ENCODE peak calls at places on chromosomes 4 and X, in six cellular contexts. C, L, E, Y, X and Z are unnamed samples. For H3K4me1, the result is how much of the 10 kb centered on the place peaks cover.

GRCh38 chr4:95506264-95506663 is 42.5 kb downstream of the UNC5C start:
- DNase-seq in C (no peak), L (no peak), E (no peak), Y (no peak), X (no peak), Z (no peak)

GRCh38 chr4:80619070-80619674 is 283.6 kb downstream of the CFAP299 start:
- DNase-seq in C (no peak), L (no peak), E (no peak), Y (no peak), X (no peak), Z (no peak)

GRCh38 chr4:79249879-79250503 is 75.9 kb downstream of the NAA11 start:
- DNase-seq in C (no peak), L (no peak), E (no peak), Y (peak), X (no peak), Z (peak)

GRCh38 chr4:61922766-61923165 is 722.6 kb downstream of the ADGRL3 start:
- DNase-seq in C (no peak), L (no peak), E (no peak), Y (no peak), X (no peak), Z (no peak)

GRCh38 chrX:13816899-13817298 is at the start of gene GPM6B:
- DNase-seq in C (no peak), L (no peak), E (no peak), Y (peak), X (no peak), Z (no peak)

GRCh38 chr4:88792268-88792781 is 94.7 kb upstream of the NAP1L5 start:
- DNase-seq in C (no peak), L (no peak), E (no peak), Y (no peak), X (no peak), Z (peak)

GRCh38 chr4:168713193-168713592 is 216.3 kb downstream of the PALLD start:
- DNase-seq in C (no peak), L (no peak), E (no peak), Y (no peak), X (no peak), Z (no peak)

GRCh38 chrX:24465524-24465850 is 401 bp downstream of the PDK3 start:
- DNase-seq in C (no peak), L (no peak), E (no peak), Y (no peak), X (no peak), Z (no peak)

DNA sequence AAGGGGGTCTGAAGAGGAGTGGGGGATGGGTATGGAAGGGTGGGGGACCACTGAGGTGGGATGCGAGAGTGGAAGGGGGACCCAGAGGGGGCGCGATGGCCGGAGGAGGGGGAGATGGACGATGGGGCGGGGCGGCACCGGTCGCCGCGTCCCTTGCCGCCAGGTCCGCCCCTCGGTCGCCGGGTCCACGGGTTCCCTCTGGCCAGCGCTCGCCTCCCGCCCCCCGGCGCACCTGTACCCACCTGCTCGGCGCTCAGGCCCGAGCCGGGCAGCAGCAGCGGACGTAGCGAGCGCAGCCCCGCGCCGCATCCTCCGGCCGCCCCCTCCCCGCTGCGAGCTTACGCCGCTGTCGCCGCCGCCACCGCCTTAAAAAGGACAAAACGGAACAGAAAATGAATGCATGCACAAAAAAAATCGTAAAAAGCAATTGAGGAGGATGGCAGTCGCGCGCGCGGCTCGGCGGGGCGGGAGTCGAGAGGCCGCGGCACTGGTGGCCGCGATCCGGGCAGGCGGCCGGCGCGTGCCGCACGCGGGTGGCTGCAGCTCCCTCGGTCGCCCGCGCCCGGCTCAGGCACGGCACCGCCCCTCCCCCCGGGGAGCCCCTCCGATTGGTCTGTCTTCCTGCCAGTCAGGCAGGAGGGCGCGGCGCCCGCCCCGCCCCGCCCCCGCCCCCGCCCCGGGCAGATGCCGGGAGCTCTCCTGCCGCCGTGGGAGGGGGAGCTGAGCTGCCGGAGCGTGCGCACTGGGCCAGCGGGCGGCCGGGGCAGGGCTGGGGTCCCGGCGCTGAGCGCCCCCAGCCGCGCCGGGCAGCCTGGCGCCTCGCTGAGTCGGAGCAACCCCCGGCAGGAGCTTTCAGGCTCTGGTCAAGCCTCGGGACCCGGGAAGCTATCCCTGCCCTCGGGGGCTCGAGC is at the start of gene JAKMIP1:
- DNase-seq in C (peak), L (peak), E (peak), Y (peak), X (no peak), Z (peak)
- H3K4me3 ChIP-seq in C (no peak), L (peak), E (peak), Y (no peak), X (peak), Z (no peak)

DNA sequence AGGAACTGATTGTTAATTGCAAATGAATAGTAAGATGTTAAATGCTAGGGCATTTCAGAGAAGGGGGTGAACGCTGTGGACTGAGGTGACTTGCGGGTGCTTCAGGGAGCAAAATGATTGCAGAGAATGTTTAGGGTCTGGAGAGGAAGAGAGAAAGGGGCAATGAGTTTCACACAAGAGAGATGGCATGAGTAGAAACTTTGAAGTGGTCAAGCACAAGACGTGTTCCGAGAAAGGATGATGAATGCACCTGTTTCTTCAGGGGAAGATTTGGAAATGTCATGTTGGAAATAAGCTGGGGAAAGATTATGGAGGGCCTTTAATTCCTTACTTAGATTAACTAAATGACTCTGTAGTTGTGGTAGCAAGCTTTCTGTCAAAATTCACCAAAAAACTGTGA is 43.4 kb downstream of the DTHD1 start:
- DNase-seq in C (no peak), L (no peak), E (no peak), Y (no peak), X (no peak), Z (no peak)
- H3K4me1 ChIP-seq in C (under half), L (under half), E (under half), Y (under half), X (under half), Z (under half)

GRCh38 chr4:173038192-173038896 is 130.3 kb upstream of the GALNT7 start:
- DNase-seq in C (no peak), L (no peak), E (no peak), Y (no peak), X (no peak), Z (no peak)

GRCh38 chr4:173041482-173041881 is 127.1 kb upstream of the GALNT7 start:
- DNase-seq in C (no peak), L (no peak), E (no peak), Y (no peak), X (no peak), Z (no peak)

GRCh38 chr4:173040200-173040599 is 128.4 kb upstream of the GALNT7 start:
- DNase-seq in C (no peak), L (peak), E (no peak), Y (no peak), X (no peak), Z (no peak)

GRCh38 chr4:173039617-173040176 is 128.9 kb upstream of the GALNT7 start:
- DNase-seq in C (no peak), L (no peak), E (no peak), Y (no peak), X (no peak), Z (no peak)

GRCh38 chr4:173037242-173037641 is 131.4 kb upstream of the GALNT7 start:
- DNase-seq in C (no peak), L (no peak), E (no peak), Y (no peak), X (no peak), Z (no peak)
- H3K4me3 ChIP-seq in C (no peak), L (no peak), E (no peak), Y (no peak), X (no peak), Z (no peak)

GRCh38 chr4:184284742-184285141 is 67.1 kb upstream of the ENPP6 start:
- DNase-seq in C (no peak), L (no peak), E (no peak), Y (no peak), X (no peak), Z (no peak)

GRCh38 chr4:184288451-184289178 is 70.9 kb upstream of the ENPP6 start:
- DNase-seq in C (no peak), L (no peak), E (no peak), Y (no peak), X (no peak), Z (no peak)

GRCh38 chr4:184287697-184288255 is 70.1 kb upstream of the ENPP6 start:
- DNase-seq in C (peak), L (no peak), E (no peak), Y (no peak), X (no peak), Z (no peak)

GRCh38 chr4:184284336-184284690 is 66.6 kb upstream of the ENPP6 start:
- DNase-seq in C (no peak), L (no peak), E (no peak), Y (no peak), X (no peak), Z (no peak)

GRCh38 chr4:184286346-184286745 is 68.7 kb upstream of the ENPP6 start:
- DNase-seq in C (no peak), L (no peak), E (no peak), Y (no peak), X (no peak), Z (no peak)
- H3K4me1 ChIP-seq in C (under half), L (under half), E (under half), Y (under half), X (under half), Z (under half)

DNA sequence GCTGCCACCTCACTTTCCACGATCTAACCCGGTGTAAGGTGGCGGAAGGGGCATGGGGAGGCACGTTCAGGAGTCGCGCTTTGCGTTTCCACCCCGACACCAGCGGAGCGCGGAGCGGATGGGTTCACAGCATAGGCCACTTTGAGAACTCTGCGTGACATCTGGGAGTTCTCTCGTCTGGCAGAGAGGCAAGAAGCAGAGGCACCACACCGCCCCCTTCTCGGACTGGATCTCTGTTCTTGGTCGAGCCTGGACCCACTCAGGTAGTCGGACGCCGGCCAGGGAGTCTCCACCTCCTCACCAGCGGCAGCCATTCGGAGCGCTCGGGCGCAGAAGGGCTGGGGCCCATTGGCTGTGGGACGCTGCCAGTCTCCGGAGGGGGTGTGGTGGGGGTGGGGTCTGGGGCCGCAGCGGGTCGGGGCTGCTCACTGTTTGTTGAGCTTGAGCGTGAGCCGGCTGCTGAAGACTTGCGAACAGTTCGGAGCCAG is at the start of gene DACH2:
- DNase-seq in C (peak), L (peak), E (peak), Y (peak), X (no peak), Z (peak)
- H3K4me3 ChIP-seq in C (no peak), L (peak), E (peak), Y (peak), X (peak), Z (peak)